ENCODE peak calls at places on chromosomes 3 and 15, in five cellular contexts. One of them, this sample, is unnamed.

GRCh38 chr3:45528429-45528828 is 66.1 kb upstream of the LIMD1 start:
- DNase-seq in sigmoid colon: no peak
- DNase-seq in spleen: no peak
- DNase-seq in ovary: no peak
- DNase-seq in NB4: no peak
- DNase-seq in this sample: no peak

GRCh38 chr15:73052679-73053397 is 575 bp downstream of the NEO1 start:
- DNase-seq in spleen: peak
- DNase-seq in NB4: peak
- DNase-seq in ovary: peak
- DNase-seq in sigmoid colon: peak
- DNase-seq in this sample: peak

GRCh38 chr3:136141296-136141785 is 54.8 kb downstream of the MSL2 start:
- DNase-seq in NB4: no peak
- DNase-seq in spleen: no peak
- DNase-seq in sigmoid colon: no peak
- DNase-seq in ovary: no peak
- DNase-seq in this sample: no peak

GRCh38 chr3:134020135-134020680 is 9.5 kb downstream of the SLCO2A1 start:
- DNase-seq in ovary: no peak
- DNase-seq in sigmoid colon: no peak
- DNase-seq in spleen: no peak
- DNase-seq in NB4: no peak
- DNase-seq in this sample: no peak

GRCh38 chr3:71072288-71072687 is 511.2 kb downstream of the FOXP1 start:
- DNase-seq in ovary: no peak
- DNase-seq in spleen: no peak
- DNase-seq in sigmoid colon: no peak
- DNase-seq in NB4: no peak
- DNase-seq in this sample: no peak

GRCh38 chr3:185270262-185270955 is 16.6 kb upstream of the EHHADH start:
- DNase-seq in NB4: peak
- DNase-seq in spleen: no peak
- DNase-seq in ovary: no peak
- DNase-seq in sigmoid colon: no peak
- DNase-seq in this sample: peak

GRCh38 chr3:136838641-136839555 is 20.0 kb downstream of the SLC35G2 start:
- DNase-seq in sigmoid colon: no peak
- DNase-seq in spleen: no peak
- DNase-seq in ovary: no peak
- DNase-seq in NB4: peak
- DNase-seq in this sample: peak

GRCh38 chr15:95416576-95416975 is 913.9 kb upstream of the NR2F2 start:
- DNase-seq in ovary: no peak
- DNase-seq in sigmoid colon: no peak
- DNase-seq in spleen: no peak
- DNase-seq in NB4: no peak
- DNase-seq in this sample: no peak

GRCh38 chr15:34182942-34183341 is 27.0 kb downstream of the KATNBL1 start:
- DNase-seq in ovary: no peak
- DNase-seq in spleen: no peak
- DNase-seq in NB4: no peak
- DNase-seq in sigmoid colon: no peak
- DNase-seq in this sample: no peak

GRCh38 chr3:187368251-187368733 is at the start of gene RTP4:
- DNase-seq in NB4: peak
- DNase-seq in ovary: no peak
- DNase-seq in sigmoid colon: no peak
- DNase-seq in spleen: no peak
- DNase-seq in this sample: peak

GRCh38 chr15:81548350-81549116 is 174.5 kb upstream of the TMC3 start:
- DNase-seq in spleen: no peak
- DNase-seq in sigmoid colon: no peak
- DNase-seq in NB4: no peak
- DNase-seq in ovary: no peak
- DNase-seq in this sample: no peak

GRCh38 chr3:177563792-177564191 is 366.5 kb upstream of the TBL1XR1 start:
- DNase-seq in ovary: no peak
- DNase-seq in sigmoid colon: no peak
- DNase-seq in NB4: no peak
- DNase-seq in spleen: no peak
- DNase-seq in this sample: no peak

GRCh38 chr3:101932326-101933108 is 83.2 kb downstream of the NFKBIZ start:
- DNase-seq in NB4: no peak
- DNase-seq in ovary: no peak
- DNase-seq in spleen: no peak
- DNase-seq in sigmoid colon: no peak
- DNase-seq in this sample: no peak

GRCh38 chr15:67199881-67200763 is 54.3 kb downstream of the AAGAB start:
- DNase-seq in sigmoid colon: no peak
- DNase-seq in spleen: no peak
- DNase-seq in NB4: no peak
- DNase-seq in ovary: no peak
- DNase-seq in this sample: no peak

GRCh38 chr3:12454076-12454807 is 30.0 kb upstream of the TSEN2 start:
- DNase-seq in sigmoid colon: peak
- DNase-seq in NB4: no peak
- DNase-seq in spleen: no peak
- DNase-seq in ovary: no peak
- DNase-seq in this sample: no peak

GRCh38 chr3:81352867-81353266 is 408.6 kb downstream of the GBE1 start:
- DNase-seq in NB4: peak
- DNase-seq in ovary: no peak
- DNase-seq in spleen: no peak
- DNase-seq in sigmoid colon: no peak
- DNase-seq in this sample: no peak

GRCh38 chr15:63107895-63108546 is 13.6 kb upstream of the LACTB start:
- DNase-seq in NB4: no peak
- DNase-seq in sigmoid colon: no peak
- DNase-seq in ovary: no peak
- DNase-seq in spleen: no peak
- DNase-seq in this sample: no peak

GRCh38 chr3:14544282-14545250 is 4.4 kb upstream of the GRIP2 start:
- DNase-seq in NB4: no peak
- DNase-seq in spleen: peak
- DNase-seq in ovary: no peak
- DNase-seq in sigmoid colon: no peak
- DNase-seq in this sample: no peak

GRCh38 chr15:43702174-43702573 is 8.5 kb downstream of the CKMT1A start:
- DNase-seq in ovary: no peak
- DNase-seq in NB4: no peak
- DNase-seq in sigmoid colon: no peak
- DNase-seq in spleen: no peak
- DNase-seq in this sample: no peak

GRCh38 chr3:72100062-72100511 is 315.1 kb upstream of the PROK2 start:
- DNase-seq in ovary: no peak
- DNase-seq in sigmoid colon: peak
- DNase-seq in spleen: peak
- DNase-seq in NB4: peak
- DNase-seq in this sample: no peak

GRCh38 chr3:143974877-143975238 is 3.2 kb downstream of the DIPK2A start:
- DNase-seq in sigmoid colon: no peak
- DNase-seq in ovary: no peak
- DNase-seq in NB4: no peak
- DNase-seq in spleen: no peak
- DNase-seq in this sample: peak

GRCh38 chr15:34984884-34985630 is 3.0 kb downstream of the ZNF770 start:
- DNase-seq in spleen: no peak
- DNase-seq in sigmoid colon: no peak
- DNase-seq in ovary: no peak
- DNase-seq in NB4: no peak
- DNase-seq in this sample: peak

GRCh38 chr15:41796457-41796856 is 22.2 kb downstream of the MAPKBP1 start:
- DNase-seq in NB4: no peak
- DNase-seq in sigmoid colon: no peak
- DNase-seq in ovary: no peak
- DNase-seq in spleen: no peak
- DNase-seq in this sample: no peak

GRCh38 chr3:58496206-58496605 is 4.3 kb downstream of the KCTD6 start:
- DNase-seq in spleen: no peak
- DNase-seq in NB4: no peak
- DNase-seq in sigmoid colon: no peak
- DNase-seq in ovary: no peak
- DNase-seq in this sample: no peak

GRCh38 chr3:71652786-71653419 is 69.4 kb upstream of the FOXP1 start:
- DNase-seq in NB4: peak
- DNase-seq in spleen: no peak
- DNase-seq in sigmoid colon: peak
- DNase-seq in ovary: peak
- DNase-seq in this sample: peak

GRCh38 chr15:35481992-35482391 is 64.0 kb downstream of the DPH6 start:
- DNase-seq in sigmoid colon: no peak
- DNase-seq in ovary: no peak
- DNase-seq in NB4: no peak
- DNase-seq in spleen: no peak
- DNase-seq in this sample: peak

GRCh38 chr15:65305144-65305758 is 774 bp downstream of the RNU5B-1 start:
- DNase-seq in ovary: no peak
- DNase-seq in sigmoid colon: no peak
- DNase-seq in NB4: no peak
- DNase-seq in spleen: peak
- DNase-seq in this sample: no peak

GRCh38 chr15:64209680-64210334 is 47.0 kb upstream of the PPIB start:
- DNase-seq in ovary: no peak
- DNase-seq in sigmoid colon: no peak
- DNase-seq in NB4: peak
- DNase-seq in spleen: no peak
- DNase-seq in this sample: peak

GRCh38 chr15:43799209-43799944 is 643 bp downstream of the SERINC4 start:
- DNase-seq in NB4: no peak
- DNase-seq in ovary: no peak
- DNase-seq in spleen: no peak
- DNase-seq in sigmoid colon: no peak
- DNase-seq in this sample: peak

GRCh38 chr15:70494861-70495571 is 268.3 kb downstream of the UACA start:
- DNase-seq in sigmoid colon: no peak
- DNase-seq in spleen: peak
- DNase-seq in NB4: no peak
- DNase-seq in ovary: no peak
- DNase-seq in this sample: no peak

GRCh38 chr3:171809513-171810277 is 588 bp downstream of the PLD1 start:
- DNase-seq in NB4: peak
- DNase-seq in spleen: peak
- DNase-seq in sigmoid colon: peak
- DNase-seq in ovary: peak
- DNase-seq in this sample: peak
- TF ChIP-seq POLR2A in NB4: peak
- TF ChIP-seq POLR2A in spleen: no peak
- TF ChIP-seq POLR2A in sigmoid colon: no peak
- TF ChIP-seq POLR2A in ovary: no peak
- TF ChIP-seq POLR2A in this sample: peak

DNA sequence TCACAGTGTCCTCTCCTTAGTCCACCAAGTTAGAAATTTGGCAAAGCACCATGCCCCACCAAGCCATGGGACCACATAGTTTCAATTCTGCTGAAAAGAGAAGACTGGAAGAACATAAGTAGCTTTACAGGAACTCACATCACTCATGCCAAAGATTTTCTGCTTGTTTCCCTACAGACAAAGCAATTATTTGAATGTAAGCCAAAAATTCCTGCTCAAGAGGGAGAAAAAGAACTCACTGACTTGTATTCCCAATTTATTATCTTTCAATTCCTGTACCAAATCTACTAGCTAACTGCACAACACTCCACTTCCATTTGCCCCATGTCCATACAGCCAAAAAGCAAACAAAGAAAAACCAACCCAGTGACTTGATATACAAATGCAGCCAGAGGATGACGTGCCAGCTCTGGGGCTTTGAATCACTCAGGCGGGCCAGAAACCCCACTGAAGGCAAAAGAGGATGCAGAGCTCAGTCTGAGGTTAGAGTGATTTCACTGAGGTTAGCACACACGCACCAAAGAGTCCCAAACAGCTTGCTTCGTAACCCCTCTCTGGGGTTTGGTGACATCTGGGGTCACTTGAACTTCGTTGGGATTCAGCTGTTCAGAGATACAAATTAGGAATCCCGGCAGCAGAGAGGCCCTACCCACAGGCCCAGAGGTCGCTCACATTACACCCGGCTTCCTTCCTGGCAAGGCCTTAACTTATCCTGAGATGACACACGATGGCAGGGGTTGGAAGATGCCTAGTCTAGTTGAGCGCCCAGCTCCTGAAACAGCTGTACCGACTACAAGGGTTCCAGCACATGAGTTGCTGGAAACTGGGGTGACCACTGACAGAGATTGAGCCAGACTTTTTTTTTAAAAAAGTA is 1.7 kb downstream of the RFTN1 start:
- DNase-seq in spleen: peak
- DNase-seq in sigmoid colon: peak
- DNase-seq in NB4: peak
- DNase-seq in ovary: peak
- DNase-seq in this sample: peak
- TF ChIP-seq POLR2A in spleen: no peak
- TF ChIP-seq POLR2A in sigmoid colon: no peak
- TF ChIP-seq POLR2A in NB4: no peak
- TF ChIP-seq POLR2A in ovary: peak
- TF ChIP-seq POLR2A in this sample: no peak

DNA sequence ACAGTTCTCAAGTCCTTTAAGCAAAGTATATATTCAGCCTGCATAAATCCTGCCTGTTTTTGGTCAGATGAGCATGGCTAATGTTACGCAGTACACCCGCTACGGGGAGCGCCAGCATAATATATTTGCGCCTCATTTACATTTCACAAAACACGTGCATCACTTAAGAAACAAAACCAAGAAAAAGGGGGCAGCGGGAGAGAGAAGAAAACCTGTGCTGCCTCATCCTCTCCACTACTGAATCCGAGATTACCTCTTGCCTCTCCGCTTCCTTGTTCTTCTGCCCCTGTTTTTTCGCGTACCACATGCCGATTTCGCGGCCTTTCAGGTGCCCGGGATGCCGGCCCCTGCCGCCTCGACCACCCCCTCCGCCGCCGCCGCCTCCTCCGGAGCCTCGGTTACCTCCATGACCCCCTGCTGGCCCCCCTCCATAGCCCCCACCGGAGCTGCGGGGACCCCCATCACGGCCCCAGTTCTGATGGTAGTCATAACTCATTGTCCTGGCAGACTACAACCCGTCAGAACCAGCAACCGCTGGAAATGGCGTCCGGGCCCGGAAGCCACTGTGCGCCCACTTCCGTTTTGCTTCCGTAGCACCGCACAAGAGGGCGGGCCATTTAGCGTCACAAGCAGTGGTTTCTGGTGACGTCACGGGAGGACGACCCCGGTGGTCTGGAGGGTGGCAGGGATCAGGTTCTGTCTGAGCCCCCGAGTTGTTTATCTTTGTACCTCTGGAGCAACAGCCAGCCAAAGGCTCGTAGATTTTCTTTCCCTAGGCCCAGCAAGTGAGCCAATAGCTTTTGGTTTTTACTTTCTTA is at the start of gene DHX36:
- DNase-seq in spleen: peak
- DNase-seq in sigmoid colon: peak
- DNase-seq in ovary: peak
- DNase-seq in NB4: peak
- DNase-seq in this sample: peak
- TF ChIP-seq POLR2A in spleen: peak
- TF ChIP-seq POLR2A in sigmoid colon: peak
- TF ChIP-seq POLR2A in ovary: peak
- TF ChIP-seq POLR2A in NB4: peak
- TF ChIP-seq POLR2A in this sample: peak

GRCh38 chr3:53219897-53220483 is 35.8 kb downstream of the TKT start:
- DNase-seq in sigmoid colon: peak
- DNase-seq in ovary: peak
- DNase-seq in spleen: peak
- DNase-seq in NB4: peak
- DNase-seq in this sample: peak
- TF ChIP-seq POLR2A in sigmoid colon: no peak
- TF ChIP-seq POLR2A in ovary: no peak
- TF ChIP-seq POLR2A in spleen: no peak
- TF ChIP-seq POLR2A in NB4: no peak
- TF ChIP-seq POLR2A in this sample: no peak